ENCODE peak calls at places on chromosomes 16 and 17, in four cellular contexts. V, Z, T and S are unnamed samples. For H3K36me3, the result is how much of the 10 kb centered on the place peaks cover.

GRCh38 chr17:45050680-45051059 is 762 bp downstream of the DCAKD start:
- DNase-seq in V (no peak), T (no peak), Z (no peak), S (peak)

GRCh38 chr16:680967-681745 is 946 bp downstream of the STUB1 start:
- DNase-seq in Z (no peak), T (no peak), V (no peak), S (no peak)

GRCh38 chr17:17628388-17629008 is 37.0 kb upstream of the PEMT start:
- DNase-seq in Z (no peak), V (no peak), T (no peak), S (peak)

GRCh38 chr16:5875416-5875815 is 777.8 kb upstream of the EEF2KMT start:
- DNase-seq in Z (no peak), V (no peak), T (no peak), S (no peak)

GRCh38 chr17:57480438-57481196 is 224.3 kb downstream of the MSI2 start:
- DNase-seq in T (peak), Z (no peak), V (no peak), S (no peak)

GRCh38 chr16:21666772-21667171 is 3.0 kb downstream of the OTOA start:
- DNase-seq in Z (no peak), T (no peak), V (no peak), S (no peak)

GRCh38 chr17:50638851-50639767 is 4.4 kb downstream of the ABCC3 start:
- DNase-seq in T (peak), Z (no peak), V (peak), S (no peak)

GRCh38 chr16:64416232-64417010 is 705.4 kb downstream of the CDH11 start:
- DNase-seq in V (no peak), T (no peak), Z (no peak), S (no peak)

GRCh38 chr16:27179500-27180072 is 23.7 kb upstream of the KDM8 start:
- DNase-seq in Z (peak), T (peak), V (peak), S (peak)

GRCh38 chr16:5845046-5845445 is 747.5 kb upstream of the EEF2KMT start:
- DNase-seq in V (no peak), Z (no peak), T (no peak), S (no peak)

GRCh38 chr17:79840204-79840988 is 1.2 kb upstream of the CBX4 start:
- DNase-seq in T (peak), V (peak), Z (no peak), S (no peak)

GRCh38 chr17:79836952-79837887 is 2.0 kb downstream of the CBX4 start:
- DNase-seq in Z (no peak), T (peak), V (no peak), S (peak)

GRCh38 chr17:79839363-79840203 is at the start of gene CBX4:
- DNase-seq in T (peak), Z (peak), V (peak), S (peak)

GRCh38 chr17:79837888-79838540 is 1.2 kb downstream of the CBX4 start:
- DNase-seq in T (no peak), Z (no peak), V (no peak), S (peak)

DNA sequence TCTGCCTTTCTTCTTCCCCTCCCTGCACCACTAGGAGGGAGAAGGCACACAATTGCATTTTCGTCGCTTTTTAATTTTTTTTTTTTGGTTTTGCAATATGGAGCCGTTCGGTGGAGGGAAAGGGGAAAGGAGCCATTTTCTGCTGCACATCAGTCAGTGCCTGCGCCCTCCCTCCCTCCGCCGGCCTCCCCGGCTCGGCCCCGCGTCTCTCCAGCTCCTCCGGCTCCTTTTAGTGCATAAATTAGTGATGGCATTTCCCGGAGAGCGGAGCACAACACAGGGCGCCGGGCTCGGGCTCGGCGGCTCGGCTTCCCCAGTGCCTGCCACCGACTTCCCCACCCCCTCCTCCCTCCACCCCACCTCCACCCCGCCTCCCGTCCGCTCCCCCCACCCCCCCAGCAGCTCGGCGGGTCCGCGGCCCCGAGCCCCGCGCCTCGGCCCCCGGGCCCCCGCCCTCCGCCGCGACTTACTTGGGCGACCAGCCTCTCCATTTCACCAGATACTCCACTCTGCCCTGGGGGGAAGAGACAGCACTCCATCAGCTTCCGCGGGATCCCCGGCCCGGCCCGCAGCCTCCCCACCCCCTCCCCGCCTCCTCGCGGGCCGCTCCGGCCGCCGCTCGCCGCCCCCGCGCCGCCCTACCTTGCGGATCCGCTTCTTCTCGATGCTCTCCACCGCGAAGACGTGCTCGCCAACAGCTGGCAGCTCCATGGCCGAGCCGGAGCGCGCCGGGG is 532 bp downstream of the CBX4 start:
- DNase-seq in V (no peak), T (peak), Z (no peak), S (peak)
- TF ChIP-seq CTCF in V (no peak), T (no peak), Z (no peak), S (no peak)

DNA sequence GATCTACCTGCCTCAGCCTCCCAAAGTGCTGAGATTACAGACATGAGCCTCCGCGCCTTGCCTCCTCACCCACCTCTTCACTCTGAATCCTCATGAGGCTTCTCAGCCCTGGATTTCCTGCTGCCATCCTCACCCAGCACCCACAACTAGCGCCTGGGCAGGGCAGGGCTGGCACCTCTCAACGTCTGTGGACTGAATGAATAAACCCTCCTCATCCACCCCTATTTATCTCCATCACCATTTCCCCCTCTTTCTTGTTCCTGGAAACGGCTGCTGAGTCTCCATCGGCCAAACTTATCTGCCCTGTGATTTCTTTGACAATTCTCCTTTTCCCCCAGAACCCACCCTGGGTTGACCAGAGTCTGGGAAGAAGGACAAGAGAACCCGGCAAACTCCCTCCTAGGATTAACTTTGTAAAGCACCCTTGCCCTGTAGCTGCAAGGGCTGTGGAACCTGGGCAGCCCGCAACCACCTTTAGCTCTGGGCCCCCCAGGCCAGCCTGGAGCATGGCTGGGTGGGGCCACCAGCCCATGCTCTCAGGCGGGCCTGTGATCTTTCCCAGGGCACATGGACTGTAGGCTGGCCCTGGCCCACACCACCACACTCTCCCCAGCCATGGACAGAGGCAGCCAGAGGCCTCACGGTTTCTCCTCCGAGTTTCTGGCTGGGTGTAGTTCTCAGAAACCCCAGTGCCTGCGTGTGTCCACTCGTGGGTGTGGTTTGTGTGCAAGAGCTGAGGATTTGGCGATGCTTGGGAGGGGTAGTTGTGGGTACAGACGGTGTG is 2.4 kb downstream of the SPN start:
- DNase-seq in V (no peak), T (no peak), Z (no peak), S (no peak)
- H3K4me3 ChIP-seq in V (no peak), T (no peak), Z (peak), S (peak)

DNA sequence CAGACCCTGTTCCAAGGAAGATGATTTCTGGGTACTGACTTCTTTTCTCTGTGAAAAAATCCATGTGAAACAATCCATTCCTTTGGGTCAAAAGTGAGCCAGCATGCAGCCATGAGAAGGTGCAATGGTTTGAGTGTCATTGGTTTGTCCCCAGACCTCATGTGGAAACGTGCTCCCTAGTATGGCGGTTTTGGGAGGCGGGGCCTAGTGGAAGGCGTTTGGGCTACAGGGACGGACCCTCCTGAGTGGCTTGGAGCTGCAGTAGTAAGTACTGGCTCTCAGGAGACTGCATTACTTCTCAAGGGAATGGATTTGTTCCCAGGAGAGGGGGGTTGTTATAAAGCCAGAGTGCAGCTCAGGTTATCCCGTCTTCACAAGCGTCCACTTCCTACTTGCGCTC is 19.4 kb downstream of the ELAC2 start:
- DNase-seq in T (no peak), V (no peak), Z (no peak), S (no peak)
- H3K36me3 ChIP-seq in T (under half), V (half or more), Z (half or more), S (half or more)

DNA sequence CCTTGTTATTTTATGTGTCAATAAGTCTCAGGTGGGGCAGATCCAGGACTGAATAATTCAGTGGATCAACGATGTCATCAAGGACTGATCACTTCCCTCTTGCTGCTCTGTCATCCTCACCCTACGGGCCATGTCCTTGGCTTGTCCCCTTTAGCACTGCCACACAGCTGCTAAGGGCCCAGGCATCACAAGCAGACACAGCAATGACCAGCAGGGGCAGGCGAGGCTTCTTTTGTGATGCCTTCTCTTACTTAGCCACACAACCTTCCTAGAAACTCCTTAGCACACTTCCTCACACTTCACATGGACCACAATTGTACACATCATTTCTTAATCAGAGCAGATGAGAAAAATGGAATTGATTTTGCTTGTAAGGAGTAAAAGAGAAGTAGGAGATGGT is 356.3 kb upstream of the SOX9 start:
- DNase-seq in Z (no peak), V (no peak), T (no peak), S (no peak)
- TF ChIP-seq CTCF in Z (no peak), V (no peak), T (no peak), S (peak)

DNA sequence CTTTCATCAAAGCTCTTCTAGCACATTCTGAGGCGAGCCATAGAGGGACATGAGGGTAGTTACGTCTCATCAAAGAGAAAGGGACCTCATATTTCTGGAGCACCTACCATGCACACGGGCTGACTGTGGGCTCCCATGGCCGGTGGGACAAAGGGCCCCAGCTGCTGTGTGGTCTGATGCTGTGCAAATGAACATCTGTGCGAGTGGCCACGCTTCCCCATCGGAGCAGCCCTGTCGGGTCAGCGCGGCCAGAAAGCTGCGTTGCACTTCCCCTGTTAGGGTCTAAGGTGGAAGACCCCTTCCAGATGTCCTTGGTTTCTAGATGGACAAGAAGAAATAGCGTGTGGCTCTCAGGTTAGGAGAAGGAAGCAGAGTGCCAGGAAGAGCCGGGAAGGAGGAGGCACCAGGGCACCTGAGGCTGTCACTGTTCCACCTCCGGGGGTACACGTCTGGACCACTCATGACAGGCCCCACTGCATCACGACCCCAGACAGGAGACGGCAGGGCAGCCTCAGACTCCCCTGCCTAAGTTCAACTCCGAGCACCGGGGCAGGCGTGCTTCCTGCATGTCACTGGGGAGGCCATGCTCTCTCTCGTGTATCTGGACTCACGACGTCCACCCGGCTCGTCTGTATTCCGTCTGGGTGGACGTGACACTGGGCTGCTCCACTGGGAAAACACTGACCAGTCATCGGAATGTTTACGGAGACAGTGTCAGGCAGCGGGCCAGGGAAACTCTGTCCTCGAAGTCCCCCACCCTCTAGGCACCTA is 8.5 kb upstream of the BAIAP2 start:
- DNase-seq in Z (no peak), V (no peak), T (no peak), S (no peak)
- H3K4me3 ChIP-seq in Z (no peak), V (peak), T (no peak), S (no peak)

GRCh38 chr17:4049546-4049945 is 85.3 kb upstream of the ATP2A3 start:
- DNase-seq in V (no peak), T (no peak), Z (no peak), S (no peak)

GRCh38 chr17:4043862-4044261 is 79.6 kb upstream of the ATP2A3 start:
- DNase-seq in V (no peak), Z (peak), T (no peak), S (no peak)

GRCh38 chr17:4053596-4053995 is 89.2 kb downstream of the ZZEF1 start:
- DNase-seq in Z (no peak), T (no peak), V (no peak), S (no peak)

GRCh38 chr17:4045477-4045876 is 81.2 kb upstream of the ATP2A3 start:
- DNase-seq in V (no peak), T (no peak), Z (no peak), S (no peak)

DNA sequence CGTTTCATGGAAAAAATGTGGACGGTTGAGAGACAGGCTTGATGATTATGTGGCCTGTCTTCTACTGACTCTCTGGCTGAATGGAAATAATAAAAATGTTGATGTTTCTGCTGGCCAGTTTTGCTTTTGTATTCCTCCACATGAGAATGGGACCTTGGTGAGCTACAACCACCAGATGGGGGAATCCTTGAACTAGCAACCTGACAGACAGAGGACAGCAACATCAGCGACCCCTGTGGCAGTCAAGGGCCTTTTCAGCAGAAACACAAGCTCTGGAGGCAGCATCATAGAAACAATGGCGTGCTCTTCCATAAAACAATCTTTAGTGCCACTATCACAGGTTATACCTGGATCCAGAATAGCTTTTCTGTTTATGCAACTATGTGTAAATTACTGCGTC is 84.0 kb upstream of the ATP2A3 start:
- DNase-seq in V (no peak), Z (no peak), T (no peak), S (no peak)
- H3K36me3 ChIP-seq in V (half or more), Z (half or more), T (under half), S (under half)

GRCh38 chr16:29198231-29198630 is 208.3 kb downstream of the NPIPB11 start:
- DNase-seq in V (peak), Z (no peak), T (no peak), S (no peak)

GRCh38 chr16:29192329-29193247 is 207.7 kb downstream of the LAT start:
- DNase-seq in V (peak), Z (no peak), T (no peak), S (no peak)
- TF ChIP-seq CTCF in V (no peak), Z (no peak), T (no peak), S (peak)

GRCh38 chr16:14362774-14363371 is 267.2 kb downstream of the PARN start:
- DNase-seq in T (no peak), Z (no peak), V (no peak), S (no peak)
- H3K4me3 ChIP-seq in T (no peak), Z (no peak), V (no peak), S (no peak)

GRCh38 chr16:89418352-89418751 is 72.0 kb downstream of the ANKRD11 start:
- DNase-seq in Z (no peak), T (no peak), V (no peak), S (no peak)
- H3K36me3 ChIP-seq in Z (under half), T (under half), V (under half), S (under half)